ENCODE peak calls at places on chromosome 7, in six cellular contexts. U is PC-3, O is heart left ventricle, H is esophagus squamous epithelium, C is OCI-LY7, W is endodermal cell. A is an unnamed sample.

GRCh38 chr7:139647085-139647484 is 123.6 kb downstream of the CLEC2L start:
- DNase-seq in U (no peak), O (no peak), H (no peak), C (no peak), W (no peak), A (no peak)

GRCh38 chr7:144534196-144534595 is 130.7 kb upstream of the NOBOX start:
- DNase-seq in U (no peak), O (no peak), H (no peak), C (no peak), W (no peak), A (no peak)

GRCh38 chr7:57403601-57404342 is 46.2 kb upstream of the ZNF716 start:
- DNase-seq in U (peak; percentile 28), O (peak; percentile 52), H (no peak), C (no peak), W (no peak), A (peak; percentile 7)

GRCh38 chr7:134024729-134025128 is 102.4 kb upstream of the LRGUK start:
- DNase-seq in U (no peak), O (no peak), H (no peak), C (no peak), W (no peak), A (no peak)

GRCh38 chr7:150784120-150784736 is 15.9 kb downstream of the TMEM176B start:
- DNase-seq in U (no peak), O (no peak), H (no peak), C (no peak), W (no peak), A (no peak)

GRCh38 chr7:22255834-22256233 is 101.1 kb downstream of the RAPGEF5 start:
- DNase-seq in U (no peak), O (no peak), H (no peak), C (no peak), W (peak; percentile 62), A (no peak)

GRCh38 chr7:98211221-98211675 is at the start of gene BHLHA15:
- DNase-seq in U (peak; percentile 52), O (no peak), H (no peak), C (peak; percentile 59), W (peak; percentile 81), A (peak; percentile 82)

GRCh38 chr7:101506531-101506930 is 122.6 kb downstream of the MYL10 start:
- DNase-seq in U (no peak), O (no peak), H (no peak), C (no peak), W (no peak), A (no peak)

GRCh38 chr7:149415391-149416068 is 45.3 kb downstream of the ZNF777 start:
- DNase-seq in U (no peak), O (no peak), H (no peak), C (no peak), W (no peak), A (no peak)

GRCh38 chr7:135390829-135391228 is 119.1 kb downstream of the CNOT4 start:
- DNase-seq in U (no peak), O (no peak), H (no peak), C (no peak), W (no peak), A (no peak)

GRCh38 chr7:143394068-143394467 is 12.9 kb downstream of the ZYX start:
- DNase-seq in U (no peak), O (no peak), H (no peak), C (no peak), W (peak; percentile 44), A (no peak)

GRCh38 chr7:157253850-157254249 is 83.0 kb upstream of the DNAJB6 start:
- DNase-seq in U (peak; percentile 61), O (peak; percentile 70), H (no peak), C (no peak), W (peak; percentile 38), A (no peak)

GRCh38 chr7:157355784-157356511 is 19.1 kb downstream of the DNAJB6 start:
- DNase-seq in U (peak; percentile 43), O (peak; percentile 60), H (no peak), C (no peak), W (no peak), A (no peak)

GRCh38 chr7:103989200-103989784 is at the start of gene RELN:
- DNase-seq in U (no peak), O (no peak), H (no peak), C (no peak), W (peak; percentile 84), A (peak; percentile 28)

GRCh38 chr7:82677493-82677892 is 233.9 kb upstream of the CACNA2D1 start:
- DNase-seq in U (no peak), O (no peak), H (no peak), C (peak; percentile 60), W (no peak), A (no peak)

GRCh38 chr7:135889823-135890222 is 87.3 kb downstream of the MTPN start:
- DNase-seq in U (no peak), O (no peak), H (no peak), C (no peak), W (no peak), A (no peak)

GRCh38 chr7:140062118-140062527 is 628 bp downstream of the PARP12 start:
- DNase-seq in U (peak; percentile 17), O (no peak), H (no peak), C (no peak), W (peak; percentile 74), A (peak; percentile 65)

GRCh38 chr7:24477807-24478655 is 95.2 kb upstream of the PALS2 start:
- DNase-seq in U (peak; percentile 76), O (no peak), H (no peak), C (no peak), W (peak; percentile 75), A (no peak)

GRCh38 chr7:117479480-117480224 is at the start of gene CFTR:
- DNase-seq in U (no peak), O (no peak), H (no peak), C (no peak), W (peak; percentile 82), A (no peak)

GRCh38 chr7:3673524-3673923 is 372.5 kb downstream of the SDK1 start:
- DNase-seq in U (peak; percentile 42), O (no peak), H (no peak), C (peak; percentile 32), W (peak; percentile 91), A (no peak)

GRCh38 chr7:2264158-2264557 is 22.1 kb downstream of the NUDT1 start:
- DNase-seq in U (no peak), O (no peak), H (no peak), C (no peak), W (no peak), A (no peak)

GRCh38 chr7:100195222-100195621 is 17.5 kb downstream of the STAG3 start:
- DNase-seq in U (no peak), O (no peak), H (no peak), C (peak; percentile 54), W (no peak), A (no peak)

DNA sequence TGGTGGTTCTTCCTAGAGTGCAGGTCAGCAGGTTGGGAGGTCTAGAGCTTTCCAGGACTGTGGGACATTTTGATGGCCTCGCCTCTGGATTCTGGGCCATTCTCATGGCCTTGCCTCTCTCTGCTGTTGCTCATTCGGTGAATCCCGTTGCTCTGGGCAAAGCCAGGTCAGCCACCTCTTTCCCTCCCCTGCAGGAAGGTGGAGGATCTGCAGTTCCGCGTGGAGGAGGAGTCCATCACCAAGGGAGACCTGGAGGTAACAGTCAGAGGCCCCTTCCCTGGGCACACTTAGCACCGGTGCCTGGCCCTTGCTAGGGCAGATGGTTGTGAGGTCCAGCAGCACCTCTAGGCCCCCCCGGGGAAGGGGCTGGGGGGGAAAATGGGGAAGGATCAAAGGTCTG is 74.9 kb downstream of the CLIP2 start:
- DNase-seq in U (peak; percentile 15), O (no peak), H (no peak), C (no peak), W (peak; percentile 80), A (no peak)
- TF ChIP-seq CTCF in U (peak; percentile 29), O (no peak), H (no peak), C (no peak), W (peak; percentile 65), A (no peak)

GRCh38 chr7:42910306-42910705 is 1.6 kb downstream of the C7orf25 start:
- DNase-seq in U (no peak), O (no peak), H (no peak), C (no peak), W (no peak), A (no peak)

GRCh38 chr7:42914726-42915045 is 2.8 kb upstream of the C7orf25 start:
- DNase-seq in U (no peak), O (no peak), H (no peak), C (no peak), W (no peak), A (no peak)

GRCh38 chr7:42914009-42914725 is 2.3 kb upstream of the C7orf25 start:
- DNase-seq in U (no peak), O (no peak), H (no peak), C (no peak), W (no peak), A (no peak)

GRCh38 chr7:42913591-42913990 is 1.7 kb upstream of the C7orf25 start:
- DNase-seq in U (no peak), O (no peak), H (no peak), C (no peak), W (no peak), A (peak; percentile 20)

DNA sequence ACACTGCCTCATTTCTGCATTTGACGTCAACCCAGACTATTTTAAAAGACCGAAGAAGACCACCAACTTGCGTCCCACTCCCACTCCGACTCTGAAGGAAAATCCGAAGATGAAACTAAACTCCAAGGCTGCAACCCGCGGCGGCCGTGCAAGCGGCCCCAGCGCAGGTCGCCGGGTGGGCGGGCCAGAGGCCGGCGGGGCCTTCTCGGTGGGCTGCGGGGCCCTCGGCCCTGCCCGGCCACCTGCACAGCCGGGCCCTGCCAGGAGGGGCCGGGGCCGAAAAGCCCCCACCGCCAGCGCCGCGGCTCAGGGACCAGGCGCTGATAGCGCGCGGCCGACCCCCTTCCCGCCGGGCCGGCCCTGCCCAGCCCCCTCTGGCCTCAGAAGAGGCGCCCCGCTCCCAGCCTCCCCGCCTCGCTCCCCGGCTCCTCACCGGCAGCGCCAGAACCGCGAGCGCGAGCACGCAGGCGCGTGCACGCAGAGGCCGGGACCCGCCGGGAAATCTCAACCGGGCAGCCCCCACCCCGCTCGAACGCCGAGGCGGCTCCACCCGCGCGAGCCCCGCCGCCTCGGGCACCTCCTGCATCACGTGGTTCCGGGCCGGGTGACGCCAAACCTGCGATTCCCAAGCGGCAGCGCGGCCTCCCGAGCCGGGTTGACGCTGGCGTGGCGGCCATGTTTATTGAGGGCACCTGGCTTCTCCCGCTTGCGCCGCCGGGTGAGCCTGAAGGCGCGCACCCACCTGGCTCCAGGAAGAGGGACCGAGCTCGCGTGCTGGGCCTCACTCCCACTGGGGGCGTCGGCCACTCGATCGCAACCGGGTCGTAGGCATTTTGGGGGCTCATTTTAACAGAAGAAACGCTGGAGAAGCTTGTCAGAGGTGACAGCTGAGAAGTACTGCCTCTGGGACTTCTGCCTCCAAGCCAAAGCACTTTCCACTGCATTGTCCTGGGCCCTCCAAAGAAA is at the start of gene C7orf25:
- DNase-seq in U (peak; percentile 93), O (peak; percentile 97), H (peak; percentile 74), C (peak; percentile 97), W (peak; percentile 99), A (peak; percentile 95)
- TF ChIP-seq CTCF in U (peak; percentile 15), O (no peak), H (no peak), C (peak; percentile 44), W (no peak), A (no peak)

GRCh38 chr7:94449151-94449725 is 54.5 kb downstream of the COL1A2 start:
- DNase-seq in U (peak; percentile 58), O (no peak), H (no peak), C (peak; percentile 66), W (no peak), A (peak; percentile 38)
- TF ChIP-seq CTCF in U (peak; percentile 76), O (peak; percentile 53), H (peak; percentile 50), C (peak; percentile 90), W (peak; percentile 75), A (peak; percentile 44)

GRCh38 chr7:71491331-71491730 is 359.4 kb downstream of the GALNT17 start:
- DNase-seq in U (no peak), O (no peak), H (no peak), C (no peak), W (no peak), A (no peak)

GRCh38 chr7:71497233-71497946 is 365.4 kb downstream of the GALNT17 start:
- DNase-seq in U (no peak), O (peak; percentile 41), H (no peak), C (no peak), W (no peak), A (no peak)

GRCh38 chr7:71495828-71496227 is 363.9 kb downstream of the GALNT17 start:
- DNase-seq in U (no peak), O (no peak), H (no peak), C (no peak), W (no peak), A (no peak)
- TF ChIP-seq CTCF in U (no peak), O (no peak), H (no peak), C (no peak), W (no peak), A (no peak)